ENCODE peak calls at places on chromosomes 12 and 14, in nine cellular contexts. J is GM12865, Z is fibroblast of lung, A is substantia nigra, D is foreskin fibroblast, E is RCC 7860, V is AG04450, N is foreskin keratinocyte, P is NCI-H1092 treated with DMSO at 0.1 percent for 48 hours. I is an unnamed sample.

GRCh38 chr12:113241191-113242017 is 20.1 kb downstream of the TPCN1 start:
- DNase-seq in J (no peak), Z (peak), A (no peak), D (peak), E (peak), V (peak), N (peak), P (peak), I (no peak)

GRCh38 chr14:101220921-101221510 is 317.5 kb upstream of the RTL1 start:
- DNase-seq in J (no peak), Z (no peak), A (no peak), D (no peak), E (no peak), V (no peak), N (no peak), P (no peak), I (no peak)

GRCh38 chr12:62793256-62794217 is 141.4 kb downstream of the PPM1H start:
- DNase-seq in J (peak), Z (peak), A (peak), D (peak), E (peak), V (peak), N (peak), P (peak), I (peak)

GRCh38 chr12:109868182-109869051 is 11.9 kb downstream of the GLTP start:
- DNase-seq in J (peak), Z (no peak), A (no peak), D (peak), E (no peak), V (no peak), N (no peak), P (no peak), I (no peak)

GRCh38 chr14:90275455-90275814 is 19.1 kb downstream of the PSMC1 start:
- DNase-seq in J (no peak), Z (no peak), A (no peak), D (no peak), E (peak), V (no peak), N (no peak), P (no peak), I (no peak)

GRCh38 chr12:64057706-64058105 is 164.4 kb downstream of the KICS2 start:
- DNase-seq in J (no peak), Z (no peak), A (no peak), D (no peak), E (no peak), V (no peak), N (no peak), P (no peak), I (no peak)

GRCh38 chr14:52020866-52021717 is 31.7 kb downstream of the RTRAF start:
- DNase-seq in J (no peak), Z (no peak), A (no peak), D (no peak), E (no peak), V (no peak), N (no peak), P (no peak), I (no peak)

GRCh38 chr14:90693413-90693812 is 122.8 kb downstream of the TTC7B start:
- DNase-seq in J (no peak), Z (no peak), A (no peak), D (no peak), E (no peak), V (no peak), N (no peak), P (peak), I (no peak)

GRCh38 chr14:101257551-101257950 is 303.7 kb upstream of the DIO3 start:
- DNase-seq in J (no peak), Z (no peak), A (no peak), D (no peak), E (no peak), V (no peak), N (no peak), P (no peak), I (no peak)

GRCh38 chr14:100132903-100133510 is 26.4 kb downstream of the DEGS2 start:
- DNase-seq in J (no peak), Z (no peak), A (no peak), D (peak), E (no peak), V (no peak), N (no peak), P (no peak), I (no peak)

GRCh38 chr14:104429291-104429861 is 150.2 kb upstream of the C14orf180 start:
- DNase-seq in J (no peak), Z (no peak), A (no peak), D (no peak), E (no peak), V (no peak), N (no peak), P (peak), I (no peak)

GRCh38 chr12:109961612-109962011 is 34.6 kb downstream of the GIT2 start:
- DNase-seq in J (no peak), Z (no peak), A (no peak), D (no peak), E (no peak), V (no peak), N (no peak), P (no peak), I (no peak)

GRCh38 chr14:68794130-68794855 is 1.4 kb upstream of the ZFP36L1 start:
- DNase-seq in J (peak), Z (peak), A (peak), D (peak), E (peak), V (peak), N (no peak), P (no peak), I (peak)

GRCh38 chr12:131793623-131794022 is 34.6 kb upstream of the MMP17 start:
- DNase-seq in J (no peak), Z (no peak), A (peak), D (peak), E (no peak), V (no peak), N (no peak), P (no peak), I (no peak)

GRCh38 chr14:75098209-75098608 is 28.6 kb downstream of the NEK9 start:
- DNase-seq in J (no peak), Z (no peak), A (no peak), D (no peak), E (no peak), V (no peak), N (no peak), P (no peak), I (no peak)

GRCh38 chr12:31732926-31733548 is 4.2 kb upstream of the AMN1 start:
- DNase-seq in J (peak), Z (peak), A (no peak), D (peak), E (peak), V (no peak), N (peak), P (no peak), I (no peak)

GRCh38 chr14:50932592-50933500 is 11.4 kb downstream of the PYGL start:
- DNase-seq in J (no peak), Z (no peak), A (no peak), D (no peak), E (no peak), V (no peak), N (no peak), P (no peak), I (no peak)

GRCh38 chr14:36243183-36243582 is 66.7 kb upstream of the PTCSC3 start:
- DNase-seq in J (no peak), Z (no peak), A (no peak), D (no peak), E (no peak), V (no peak), N (no peak), P (no peak), I (no peak)

GRCh38 chr12:84397279-84397678 is 515.3 kb downstream of the SLC6A15 start:
- DNase-seq in J (no peak), Z (peak), A (no peak), D (peak), E (no peak), V (no peak), N (no peak), P (peak), I (no peak)

GRCh38 chr14:103960457-103960856 is 18.1 kb upstream of the RD3L start:
- DNase-seq in J (no peak), Z (no peak), A (no peak), D (no peak), E (no peak), V (no peak), N (no peak), P (no peak), I (no peak)

GRCh38 chr12:49049566-49050224 is 10.9 kb downstream of the KMT2D start:
- DNase-seq in J (no peak), Z (peak), A (no peak), D (peak), E (no peak), V (peak), N (no peak), P (no peak), I (no peak)

GRCh38 chr14:72776701-72777255 is 117.1 kb downstream of the DPF3 start:
- DNase-seq in J (peak), Z (no peak), A (no peak), D (no peak), E (no peak), V (no peak), N (no peak), P (no peak), I (no peak)

GRCh38 chr12:47458273-47458672 is 247.6 kb downstream of the RPAP3 start:
- DNase-seq in J (no peak), Z (no peak), A (no peak), D (no peak), E (peak), V (no peak), N (peak), P (no peak), I (no peak)

GRCh38 chr12:7948585-7949264 is 12.7 kb upstream of the SLC2A3 start:
- DNase-seq in J (no peak), Z (no peak), A (no peak), D (no peak), E (no peak), V (no peak), N (no peak), P (no peak), I (peak)

GRCh38 chr12:27937768-27938167 is 34.8 kb downstream of the PTHLH start:
- DNase-seq in J (no peak), Z (peak), A (no peak), D (no peak), E (no peak), V (no peak), N (no peak), P (no peak), I (no peak)

GRCh38 chr12:121505513-121505912 is 75.3 kb downstream of the KDM2B start:
- DNase-seq in J (no peak), Z (no peak), A (no peak), D (peak), E (no peak), V (no peak), N (no peak), P (no peak), I (no peak)

GRCh38 chr12:52007158-52007921 is 594 bp downstream of the TAMALIN start:
- DNase-seq in J (no peak), Z (peak), A (peak), D (no peak), E (no peak), V (no peak), N (no peak), P (no peak), I (peak)

GRCh38 chr12:92297932-92298681 is 152.5 kb upstream of the BTG1 start:
- DNase-seq in J (peak), Z (peak), A (no peak), D (peak), E (no peak), V (peak), N (no peak), P (no peak), I (peak)

I was measured in naive B cell.